ENCODE peak calls at places on chromosomes 12 and 14, in seven cellular contexts. K is ovary; Z is activated CD4-positive, alpha-beta memory T cell treated with anti-CD3 and anti-CD28 coated beads, Interleukin-2, amount 10 ng/mL, durations not matched to agents 7 days and 5 days; R is MV-4-11; H is iPS-NIHi11; S is SW480; C is tibial artery. F is an unnamed sample.
A peak's percentile ranks its signal among the peaks of the same experiment; 100 is the strongest.

GRCh38 chr12:54374555-54375257 is 9.8 kb downstream of the ZNF385A start:
- DNase-seq in S (no peak), Z (no peak), R (no peak), C (no peak), H (no peak), K (no peak), F (no peak)

GRCh38 chr12:15526033-15526432 is 203.7 kb downstream of the PTPRO start:
- DNase-seq in H (no peak), S (peak; percentile 14), Z (no peak), C (no peak), R (peak; percentile 17), K (no peak), F (peak; percentile 55)

GRCh38 chr14:65211341-65211987 is 109.1 kb upstream of the MAX start:
- DNase-seq in R (peak; percentile 62), H (no peak), S (peak; percentile 83), C (no peak), K (no peak), Z (no peak), F (peak; percentile 65)

GRCh38 chr14:53591816-53592215 is 364.8 kb downstream of the BMP4 start:
- DNase-seq in S (no peak), C (no peak), Z (no peak), K (no peak), H (no peak), R (no peak), F (no peak)

GRCh38 chr12:4857472-4858291 is 52.0 kb upstream of the KCNA1 start:
- DNase-seq in Z (peak; percentile 79), C (peak; percentile 68), S (peak; percentile 83), K (peak; percentile 38), H (peak; percentile 81), R (peak; percentile 60), F (peak; percentile 68)

GRCh38 chr14:97113339-97113738 is 316.2 kb downstream of the VRK1 start:
- DNase-seq in H (no peak), C (no peak), R (no peak), K (no peak), Z (no peak), S (no peak), F (no peak)

GRCh38 chr14:95496111-95496681 is 20.3 kb downstream of the SYNE3 start:
- DNase-seq in S (peak; percentile 51), R (peak; percentile 22), K (no peak), Z (no peak), C (peak; percentile 22), H (no peak), F (peak; percentile 42)

GRCh38 chr12:108307006-108307405 is 32.1 kb downstream of the CMKLR1 start:
- DNase-seq in K (no peak), H (no peak), R (peak; percentile 74), C (no peak), S (no peak), Z (peak; percentile 34), F (peak; percentile 79)

GRCh38 chr14:90903101-90903500 is 86.9 kb upstream of the TTC7B start:
- DNase-seq in R (peak; percentile 48), S (peak; percentile 71), Z (peak; percentile 66), K (peak; percentile 40), C (peak; percentile 51), H (peak; percentile 72), F (peak; percentile 68)

GRCh38 chr14:31902002-31902401 is 175.1 kb upstream of the ARHGAP5 start:
- DNase-seq in H (peak; percentile 35), Z (no peak), C (no peak), S (peak; percentile 86), R (no peak), K (no peak), F (no peak)

GRCh38 chr14:77151245-77151644 is 9.7 kb upstream of the ZDHHC22 start:
- DNase-seq in R (no peak), H (peak; percentile 76), Z (no peak), K (no peak), S (peak; percentile 37), C (no peak), F (peak; percentile 28)

GRCh38 chr12:96500686-96501085 is 11.3 kb downstream of the CFAP54 start:
- DNase-seq in Z (no peak), C (no peak), K (no peak), R (no peak), S (peak; percentile 44), H (no peak), F (peak; percentile 30)

GRCh38 chr14:61343471-61343870 is 22.1 kb downstream of the PRKCH start:
- DNase-seq in S (no peak), C (no peak), H (no peak), K (no peak), Z (no peak), R (peak; percentile 24), F (no peak)

GRCh38 chr12:56205445-56205844 is 16.2 kb upstream of the SMARCC2 start:
- DNase-seq in C (no peak), K (no peak), H (no peak), S (no peak), Z (no peak), R (no peak), F (no peak)

GRCh38 chr12:75526655-75527511 is 15.5 kb upstream of the KRR1 start:
- DNase-seq in H (peak; percentile 56), C (no peak), Z (peak; percentile 30), K (no peak), R (peak; percentile 95), S (peak; percentile 79), F (peak; percentile 73)

GRCh38 chr12:103771466-103771865 is 69.6 kb downstream of the NT5DC3 start:
- DNase-seq in Z (no peak), C (peak; percentile 40), K (peak; percentile 33), R (peak; percentile 11), H (peak; percentile 43), S (peak; percentile 6), F (peak; percentile 52)

GRCh38 chr14:60079723-60080122 is 12.0 kb upstream of the PCNX4 start:
- DNase-seq in K (no peak), Z (no peak), R (no peak), H (no peak), C (no peak), S (no peak), F (no peak)

GRCh38 chr14:77508876-77509275 is 10.3 kb upstream of the ISM2 start:
- DNase-seq in H (no peak), Z (no peak), S (no peak), C (no peak), K (no peak), R (no peak), F (no peak)

GRCh38 chr12:1935700-1936378 is 17.4 kb upstream of the CACNA2D4 start:
- DNase-seq in S (no peak), R (no peak), H (no peak), Z (no peak), C (no peak), K (no peak), F (no peak)

GRCh38 chr12:29759950-29760349 is 23.8 kb downstream of the TMTC1 start:
- DNase-seq in H (no peak), R (no peak), K (no peak), S (no peak), Z (no peak), C (no peak), F (no peak)

GRCh38 chr14:101721951-101722661 is 39.4 kb upstream of the PPP2R5C start:
- DNase-seq in Z (peak; percentile 89), C (no peak), R (peak; percentile 68), K (no peak), H (peak; percentile 28), S (peak; percentile 100), F (peak; percentile 89)

GRCh38 chr12:130651188-130651587 is 64.9 kb downstream of the RIMBP2 start:
- DNase-seq in S (no peak), C (no peak), K (no peak), H (no peak), R (no peak), Z (no peak), F (no peak)

GRCh38 chr14:54109521-54110120 is 153.0 kb upstream of the BMP4 start:
- DNase-seq in H (no peak), S (no peak), C (no peak), K (no peak), Z (no peak), R (no peak), F (no peak)

GRCh38 chr12:116647802-116648201 is 88.6 kb downstream of the MAP1LC3B2 start:
- DNase-seq in Z (no peak), R (no peak), C (no peak), K (no peak), S (no peak), H (no peak), F (no peak)